ENCODE peak calls at places on chromosomes 13 and 19, in six cellular contexts. X is uterus, L is sigmoid colon, H is MM.1S, M is lung, F is A673. S is an unnamed sample.

GRCh38 chr13:39452834-39453233 is 150.2 kb downstream of the LHFPL6 start:
- DNase-seq in X (no peak), L (no peak), H (no peak), M (no peak), F (no peak), S (no peak)

GRCh38 chr19:33395561-33396550 is 22.3 kb downstream of the CEBPG start:
- DNase-seq in X (peak; percentile 75), L (peak; percentile 80), H (no peak), M (peak; percentile 60), F (no peak), S (no peak)

GRCh38 chr13:77333521-77334083 is 6.7 kb upstream of the MYCBP2 start:
- DNase-seq in X (no peak), L (no peak), H (no peak), M (no peak), F (no peak), S (no peak)

GRCh38 chr19:40512473-40513344 is 45.9 kb downstream of the SPTBN4 start:
- DNase-seq in X (no peak), L (no peak), H (no peak), M (no peak), F (no peak), S (no peak)

GRCh38 chr13:78241278-78241919 is 322.8 kb upstream of the EDNRB start:
- DNase-seq in X (no peak), L (no peak), H (peak; percentile 34), M (no peak), F (peak; percentile 73), S (peak; percentile 87)

GRCh38 chr19:33388231-33388816 is 14.8 kb downstream of the CEBPG start:
- DNase-seq in X (no peak), L (peak; percentile 67), H (no peak), M (no peak), F (no peak), S (no peak)

GRCh38 chr19:29467824-29468401 is 57.9 kb upstream of the VSTM2B start:
- DNase-seq in X (no peak), L (no peak), H (peak; percentile 43), M (peak; percentile 16), F (peak; percentile 13), S (peak; percentile 50)

GRCh38 chr13:28181413-28181812 is 43.1 kb downstream of the PAN3 start:
- DNase-seq in X (no peak), L (no peak), H (no peak), M (no peak), F (no peak), S (peak; percentile 14)

GRCh38 chr19:31256601-31256990 is 92.6 kb downstream of the TSHZ3 start:
- DNase-seq in X (no peak), L (no peak), H (no peak), M (no peak), F (no peak), S (no peak)

GRCh38 chr13:51804295-51805172 is 571 bp upstream of the DHRS12 start:
- DNase-seq in X (no peak), L (peak; percentile 75), H (no peak), M (no peak), F (no peak), S (no peak)

GRCh38 chr19:29757551-29757950 is 42.5 kb upstream of the C19orf12 start:
- DNase-seq in X (no peak), L (no peak), H (no peak), M (no peak), F (no peak), S (no peak)

GRCh38 chr19:41027273-41027967 is 36.3 kb downstream of the CYP2B6 start:
- DNase-seq in X (no peak), L (no peak), H (no peak), M (no peak), F (no peak), S (no peak)

GRCh38 chr13:108276060-108276459 is 6.5 kb downstream of the TNFSF13B start:
- DNase-seq in X (peak; percentile 55), L (peak; percentile 62), H (no peak), M (no peak), F (no peak), S (no peak)

GRCh38 chr13:84433024-84433423 is 550.8 kb upstream of the SLITRK1 start:
- DNase-seq in X (no peak), L (no peak), H (no peak), M (no peak), F (no peak), S (no peak)

GRCh38 chr13:27171244-27171829 is at the start of gene USP12:
- DNase-seq in X (no peak), L (no peak), H (peak; percentile 7), M (no peak), F (peak; percentile 54), S (peak; percentile 53)

GRCh38 chr13:72120632-72121031 is 253.6 kb upstream of the DACH1 start:
- DNase-seq in X (no peak), L (no peak), H (no peak), M (no peak), F (no peak), S (no peak)

GRCh38 chr19:48806818-48807589 is 3.8 kb downstream of the BCAT2 start:
- DNase-seq in X (no peak), L (no peak), H (no peak), M (no peak), F (peak; percentile 77), S (no peak)

GRCh38 chr13:70941454-70941853 is 833.2 kb upstream of the KLHL1 start:
- DNase-seq in X (no peak), L (no peak), H (no peak), M (no peak), F (no peak), S (no peak)

GRCh38 chr19:6531163-6531955 is 533 bp downstream of the TNFSF9 start:
- DNase-seq in X (no peak), L (no peak), H (peak; percentile 16), M (no peak), F (no peak), S (no peak)

GRCh38 chr19:6530385-6531162 is at the start of gene TNFSF9:
- DNase-seq in X (peak; percentile 80), L (peak; percentile 95), H (peak; percentile 88), M (peak; percentile 91), F (peak; percentile 92), S (no peak)

GRCh38 chr19:6533000-6533328 is 2.1 kb downstream of the TNFSF9 start:
- DNase-seq in X (no peak), L (no peak), H (no peak), M (no peak), F (no peak), S (no peak)

GRCh38 chr19:6532244-6532999 is 1.6 kb downstream of the TNFSF9 start:
- DNase-seq in X (no peak), L (no peak), H (peak; percentile 54), M (no peak), F (no peak), S (no peak)

DNA sequence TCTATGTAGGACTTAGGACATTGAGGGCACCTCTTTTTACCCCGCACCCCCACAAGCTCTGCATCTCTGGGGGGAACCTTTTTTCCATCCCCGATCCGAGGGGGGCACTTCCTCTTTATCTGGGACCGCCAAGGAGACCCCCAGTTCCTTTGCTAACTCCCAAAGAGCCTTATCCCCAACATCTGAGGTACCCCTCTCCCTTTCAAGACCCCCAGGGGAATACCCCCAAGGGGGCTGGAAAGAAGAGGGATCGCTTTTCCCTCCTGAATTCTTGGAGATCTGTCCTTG is 1.1 kb downstream of the TNFSF9 start:
- DNase-seq in X (no peak), L (no peak), H (no peak), M (no peak), F (no peak), S (no peak)
- H3K4me1 ChIP-seq in X (no peaks in the 10 kb centered on the region), L (peaks cover 10% of the 10 kb centered on the region), H (peaks cover 21% of the 10 kb centered on the region), M (peaks cover 4% of the 10 kb centered on the region), F (peaks cover 32% of the 10 kb centered on the region), S (no peaks in the 10 kb centered on the region)

GRCh38 chr13:40666058-40666904 is at the start of gene FOXO1:
- DNase-seq in X (peak; percentile 94), L (peak; percentile 94), H (peak; percentile 76), M (peak; percentile 83), F (peak; percentile 92), S (peak; percentile 86)

GRCh38 chr13:40668335-40668734 is 1.9 kb upstream of the FOXO1 start:
- DNase-seq in X (peak; percentile 51), L (peak; percentile 82), H (peak; percentile 29), M (peak; percentile 31), F (peak; percentile 61), S (peak; percentile 27)

GRCh38 chr13:40666905-40667621 is 622 bp upstream of the FOXO1 start:
- DNase-seq in X (peak; percentile 52), L (peak; percentile 78), H (peak; percentile 33), M (peak; percentile 69), F (no peak), S (peak; percentile 59)

GRCh38 chr13:40665754-40666057 is 735 bp downstream of the FOXO1 start:
- DNase-seq in X (no peak), L (no peak), H (peak; percentile 23), M (no peak), F (peak; percentile 55), S (peak; percentile 39)

GRCh38 chr13:40667622-40667978 is 1.2 kb upstream of the FOXO1 start:
- DNase-seq in X (peak; percentile 39), L (peak; percentile 71), H (no peak), M (no peak), F (no peak), S (no peak)
- H3K27ac ChIP-seq in X (peak overlapping the region; percentile 100), L (peak overlapping the region; percentile 99), H (no peak overlapping the region), M (peak overlapping the region; percentile 100), F (no peak overlapping the region), S (peak overlapping the region; percentile 53)

GRCh38 chr19:57280165-57280912 is at the start of gene ZNF460:
- DNase-seq in X (peak; percentile 97), L (peak; percentile 99), H (peak; percentile 97), M (peak; percentile 96), F (peak; percentile 99), S (peak; percentile 97)

GRCh38 chr19:57280913-57281425 is 684 bp downstream of the ZNF460 start:
- DNase-seq in X (no peak), L (no peak), H (peak; percentile 54), M (no peak), F (peak; percentile 21), S (peak; percentile 9)

GRCh38 chr19:57276430-57276829 is 3.9 kb upstream of the ZNF460 start:
- DNase-seq in X (no peak), L (no peak), H (no peak), M (no peak), F (no peak), S (no peak)

GRCh38 chr19:57279418-57280164 is 694 bp upstream of the ZNF460 start:
- DNase-seq in X (peak; percentile 89), L (peak; percentile 96), H (peak; percentile 89), M (peak; percentile 91), F (peak; percentile 96), S (peak; percentile 97)

DNA sequence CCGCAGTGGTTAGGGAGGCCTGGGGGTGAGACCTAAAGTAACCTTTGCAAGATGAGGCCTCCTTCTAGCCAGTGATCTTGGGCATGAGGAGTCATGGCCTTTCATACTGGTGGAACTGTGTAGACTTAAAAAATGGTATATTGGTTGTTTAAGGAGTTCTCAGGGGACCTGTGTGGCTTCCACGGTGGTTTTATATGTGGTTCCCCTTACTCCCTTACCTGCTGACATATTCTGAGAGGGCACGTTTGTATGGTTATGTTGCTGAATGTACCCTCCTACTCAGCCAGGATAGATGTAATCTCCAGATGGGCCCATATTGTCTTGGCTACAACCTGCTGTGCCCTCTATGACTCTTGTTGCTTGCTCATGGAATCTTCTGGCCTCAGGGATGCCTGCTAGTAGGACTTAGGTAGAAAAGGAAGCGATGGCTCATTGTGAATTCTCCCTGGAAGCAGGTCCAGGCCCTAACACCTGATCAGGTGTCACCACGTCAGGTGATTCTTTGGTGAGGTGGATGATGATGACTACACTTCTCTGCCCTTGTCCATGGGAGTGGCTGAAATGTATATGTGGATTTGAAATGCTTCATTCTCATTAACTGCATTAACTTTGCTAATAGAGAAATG is 1.8 kb downstream of the ZNF460 start:
- DNase-seq in X (no peak), L (no peak), H (peak; percentile 10), M (no peak), F (no peak), S (no peak)
- H3K4me3 ChIP-seq in X (peak overlapping the region; percentile 100), L (no peak overlapping the region), H (peak overlapping the region; percentile 88), M (no peak overlapping the region), F (peak overlapping the region; percentile 92), S (no peak overlapping the region)

GRCh38 chr19:44689290-44690130 is 9.4 kb upstream of the CEACAM16 start:
- DNase-seq in X (peak; percentile 63), L (peak; percentile 77), H (peak; percentile 60), M (peak; percentile 75), F (peak; percentile 76), S (peak; percentile 86)
- H3K4me1 ChIP-seq in X (no peaks in the 10 kb centered on the region), L (no peaks in the 10 kb centered on the region), H (peaks cover 13% of the 10 kb centered on the region), M (peaks cover 20% of the 10 kb centered on the region), F (no peaks in the 10 kb centered on the region), S (peaks cover 18% of the 10 kb centered on the region)